ENCODE peak calls at places on chromosomes 1 and 21, in four cellular contexts. J is left ventricle myocardium inferior, Y is MCF 10A, D is HT-29. F is an unnamed sample.

GRCh38 chr21:42233067-42233981 is 14.4 kb downstream of the ABCG1 start:
- DNase-seq in J (peak), Y (no peak), D (peak), F (peak)

GRCh38 chr21:38181101-38181500 is 75.7 kb upstream of the KCNJ15 start:
- DNase-seq in J (no peak), Y (no peak), D (no peak), F (no peak)

GRCh38 chr1:248597589-248597988 is at the start of gene OR2T10:
- DNase-seq in J (no peak), Y (no peak), D (no peak), F (no peak)

GRCh38 chr1:192793983-192794767 is 14.7 kb upstream of the RGS2 start:
- DNase-seq in J (no peak), Y (no peak), D (no peak), F (no peak)

GRCh38 chr21:46095814-46096595 is 1.9 kb upstream of the COL6A2 start:
- DNase-seq in J (no peak), Y (no peak), D (no peak), F (no peak)

GRCh38 chr1:42420911-42421585 is 34.8 kb downstream of the ZMYND12 start:
- DNase-seq in J (peak), Y (peak), D (peak), F (no peak)

GRCh38 chr1:44296794-44297193 is 58.3 kb downstream of the ERI3 start:
- DNase-seq in J (no peak), Y (no peak), D (no peak), F (no peak)

GRCh38 chr1:87044424-87044823 is 130.0 kb downstream of the HS2ST1 start:
- DNase-seq in J (no peak), Y (no peak), D (no peak), F (no peak)

GRCh38 chr21:31470896-31471694 is 127.0 kb upstream of the TIAM1 start:
- DNase-seq in J (no peak), Y (no peak), D (no peak), F (no peak)

F was measured in Calu3.